ENCODE peak calls at places on chromosomes 3 and 15, in six cellular contexts. O is occipital lobe, V is ecto neural progenitor cell, U is RWPE1, Y is PC-3, N is fibroblast of mammary gland. R is an unnamed sample.
A peak's percentile ranks its signal among the peaks of the same experiment; 100 is the strongest.

GRCh38 chr15:81258455-81258854 is 61.8 kb downstream of the IL16 start:
- DNase-seq in O (no peak), V (no peak), U (no peak), Y (no peak), N (no peak), R (no peak)

GRCh38 chr15:77015651-77016320 is 20.9 kb downstream of the PSTPIP1 start:
- DNase-seq in O (no peak), V (no peak), U (no peak), Y (no peak), N (no peak), R (no peak)

GRCh38 chr3:46926039-46926438 is 48.5 kb downstream of the PTH1R start:
- DNase-seq in O (no peak), V (no peak), U (no peak), Y (no peak), N (peak; percentile 71), R (no peak)

GRCh38 chr15:72953306-72953705 is 99.0 kb upstream of the NEO1 start:
- DNase-seq in O (no peak), V (no peak), U (no peak), Y (no peak), N (no peak), R (no peak)

GRCh38 chr15:29925227-29926082 is 103.2 kb upstream of the TJP1 start:
- DNase-seq in O (no peak), V (peak; percentile 87), U (peak; percentile 91), Y (peak; percentile 97), N (peak; percentile 79), R (peak; percentile 23)

GRCh38 chr3:61562042-61562809 is 855 bp downstream of the PTPRG start:
- DNase-seq in O (no peak), V (peak; percentile 60), U (no peak), Y (no peak), N (no peak), R (no peak)

GRCh38 chr3:52310861-52311566 is 5.1 kb upstream of the DNAH1 start:
- DNase-seq in O (no peak), V (no peak), U (no peak), Y (no peak), N (no peak), R (no peak)

GRCh38 chr3:49032646-49033304 is 3.6 kb upstream of the IMPDH2 start:
- DNase-seq in O (no peak), V (no peak), U (no peak), Y (no peak), N (no peak), R (no peak)

GRCh38 chr15:95840004-95840403 is 490.5 kb upstream of the NR2F2 start:
- DNase-seq in O (no peak), V (no peak), U (no peak), Y (no peak), N (peak; percentile 90), R (no peak)

GRCh38 chr3:2579206-2579605 is 480.5 kb downstream of the CNTN4 start:
- DNase-seq in O (peak; percentile 13), V (no peak), U (no peak), Y (no peak), N (no peak), R (no peak)

GRCh38 chr3:53817809-53818208 is 28.4 kb downstream of the CHDH start:
- DNase-seq in O (no peak), V (no peak), U (no peak), Y (no peak), N (no peak), R (no peak)

GRCh38 chr3:192879346-192880031 is 38.2 kb downstream of the MB21D2 start:
- DNase-seq in O (no peak), V (peak; percentile 58), U (peak; percentile 98), Y (peak; percentile 99), N (peak; percentile 87), R (peak; percentile 35)

GRCh38 chr3:9808345-9809037 is 1.6 kb upstream of the TTLL3 start:
- DNase-seq in O (no peak), V (peak; percentile 64), U (no peak), Y (peak; percentile 63), N (peak; percentile 44), R (peak; percentile 83)

GRCh38 chr3:187720337-187720670 is 17.9 kb upstream of the RTP2 start:
- DNase-seq in O (no peak), V (no peak), U (no peak), Y (no peak), N (no peak), R (no peak)

GRCh38 chr3:129162729-129163579 is 2.1 kb upstream of the ISY1 start:
- DNase-seq in O (no peak), V (no peak), U (no peak), Y (no peak), N (no peak), R (no peak)

GRCh38 chr3:28612232-28612631 is 263.6 kb upstream of the AZI2 start:
- DNase-seq in O (no peak), V (no peak), U (no peak), Y (no peak), N (no peak), R (no peak)

GRCh38 chr15:41483115-41483514 is 10.6 kb upstream of the ITPKA start:
- DNase-seq in O (no peak), V (no peak), U (no peak), Y (no peak), N (no peak), R (no peak)

GRCh38 chr3:167467848-167468611 is 5.8 kb downstream of the SERPINI2 start:
- DNase-seq in O (no peak), V (no peak), U (no peak), Y (no peak), N (no peak), R (peak; percentile 3)

GRCh38 chr15:25435474-25436243 is 3.2 kb downstream of the UBE3A start:
- DNase-seq in O (no peak), V (no peak), U (no peak), Y (no peak), N (no peak), R (no peak)

GRCh38 chr15:60004846-60005351 is 788 bp downstream of the FOXB1 start:
- DNase-seq in O (no peak), V (no peak), U (no peak), Y (no peak), N (peak; percentile 20), R (no peak)

GRCh38 chr15:51708013-51708412 is 26.7 kb downstream of the SCG3 start:
- DNase-seq in O (no peak), V (no peak), U (no peak), Y (no peak), N (no peak), R (no peak)

GRCh38 chr3:191915717-191916116 is 454.8 kb downstream of the PYDC2 start:
- DNase-seq in O (no peak), V (no peak), U (no peak), Y (no peak), N (peak; percentile 1), R (no peak)

GRCh38 chr3:126113733-126114132 is 29.8 kb upstream of the SLC41A3 start:
- DNase-seq in O (no peak), V (peak; percentile 58), U (no peak), Y (no peak), N (no peak), R (peak; percentile 49)

GRCh38 chr15:101258238-101259144 is 6.6 kb upstream of the CHSY1 start:
- DNase-seq in O (no peak), V (no peak), U (peak; percentile 61), Y (peak; percentile 80), N (peak; percentile 80), R (peak; percentile 61)

GRCh38 chr15:71737761-71738160 is 72.6 kb upstream of the NR2E3 start:
- DNase-seq in O (no peak), V (no peak), U (no peak), Y (no peak), N (no peak), R (no peak)

GRCh38 chr3:108437439-108437838 is 73.0 kb downstream of the MYH15 start:
- DNase-seq in O (no peak), V (no peak), U (no peak), Y (peak; percentile 35), N (no peak), R (no peak)

GRCh38 chr3:170220871-170221270 is 1.4 kb upstream of the PRKCI start:
- DNase-seq in O (no peak), V (no peak), U (no peak), Y (peak; percentile 71), N (peak; percentile 24), R (no peak)

GRCh38 chr15:62068071-62068786 is 1.5 kb downstream of the C2CD4A start:
- DNase-seq in O (no peak), V (peak; percentile 77), U (no peak), Y (peak; percentile 22), N (peak; percentile 36), R (peak; percentile 36)

GRCh38 chr15:75693501-75694240 is 19.0 kb downstream of the CSPG4 start:
- DNase-seq in O (no peak), V (no peak), U (no peak), Y (no peak), N (peak; percentile 84), R (no peak)